ENCODE peak calls at places on chromosomes 3 and 15, in ten cellular contexts. K, Q, Z, I, Y, N, L, H, U and J are unnamed samples. For H3K4me1 and H3K9me3, the result is how much of the 10 kb centered on the place peaks cover.

GRCh38 chr3:38843898-38844297 is 27.9 kb upstream of the SCN10A start:
- DNase-seq in K (no peak), Q (no peak), Z (peak), I (no peak), Y (no peak), N (no peak), L (peak), H (no peak), U (peak), J (peak)

GRCh38 chr3:123634149-123635051 is 49.5 kb upstream of the HACD2 start:
- DNase-seq in K (no peak), Q (no peak), Z (peak), I (no peak), Y (no peak), N (no peak), L (no peak), H (no peak), U (no peak), J (no peak)

GRCh38 chr15:75620776-75621536 is 4.6 kb downstream of the SNUPN start:
- DNase-seq in K (no peak), Q (peak), Z (peak), I (no peak), Y (no peak), N (peak), L (no peak), H (peak), U (no peak), J (no peak)

GRCh38 chr15:85282504-85283115 is 97.8 kb upstream of the AKAP13 start:
- DNase-seq in K (no peak), Q (no peak), Z (peak), I (no peak), Y (no peak), N (peak), L (no peak), H (peak), U (no peak), J (no peak)

GRCh38 chr3:182626484-182627467 is 166.5 kb upstream of the ATP11B start:
- DNase-seq in K (no peak), Q (no peak), Z (no peak), I (no peak), Y (no peak), N (no peak), L (no peak), H (no peak), U (no peak), J (no peak)

GRCh38 chr3:14225421-14225820 is 46.8 kb downstream of the LSM3 start:
- DNase-seq in K (no peak), Q (no peak), Z (no peak), I (no peak), Y (no peak), N (no peak), L (no peak), H (no peak), U (no peak), J (peak)

GRCh38 chr15:90456236-90456635 is 68.2 kb downstream of the IQGAP1 start:
- DNase-seq in K (no peak), Q (no peak), Z (no peak), I (no peak), Y (no peak), N (no peak), L (no peak), H (no peak), U (no peak), J (no peak)

GRCh38 chr3:132079150-132079549 is 44.3 kb upstream of the CPNE4 start:
- DNase-seq in K (no peak), Q (no peak), Z (peak), I (no peak), Y (no peak), N (no peak), L (no peak), H (no peak), U (no peak), J (no peak)

GRCh38 chr15:38252481-38253311 is at the start of gene SPRED1:
- DNase-seq in K (peak), Q (peak), Z (peak), I (no peak), Y (no peak), N (peak), L (peak), H (peak), U (peak), J (peak)

GRCh38 chr15:85624241-85624855 is 170.4 kb downstream of the KLHL25 start:
- DNase-seq in K (no peak), Q (no peak), Z (peak), I (no peak), Y (no peak), N (no peak), L (no peak), H (no peak), U (no peak), J (no peak)

GRCh38 chr3:66036586-66037061 is 2.1 kb downstream of the MAGI1 start:
- DNase-seq in K (peak), Q (no peak), Z (peak), I (no peak), Y (no peak), N (peak), L (no peak), H (no peak), U (no peak), J (peak)

GRCh38 chr15:45027220-45027619 is 4.2 kb downstream of the SORD start:
- DNase-seq in K (no peak), Q (no peak), Z (no peak), I (no peak), Y (no peak), N (no peak), L (no peak), H (no peak), U (no peak), J (no peak)

GRCh38 chr15:69509131-69509530 is 56.5 kb downstream of the RPLP1 start:
- DNase-seq in K (no peak), Q (no peak), Z (no peak), I (no peak), Y (no peak), N (no peak), L (no peak), H (no peak), U (no peak), J (no peak)

GRCh38 chr3:82973810-82974209 is 1212.4 kb upstream of the GBE1 start:
- DNase-seq in K (no peak), Q (no peak), Z (no peak), I (no peak), Y (no peak), N (no peak), L (no peak), H (no peak), U (no peak), J (no peak)

GRCh38 chr15:41476416-41477048 is 17.1 kb upstream of the ITPKA start:
- DNase-seq in K (no peak), Q (no peak), Z (peak), I (no peak), Y (no peak), N (no peak), L (no peak), H (no peak), U (no peak), J (no peak)

GRCh38 chr3:153442386-153442785 is 280.4 kb downstream of the RAP2B start:
- DNase-seq in K (no peak), Q (no peak), Z (peak), I (no peak), Y (no peak), N (no peak), L (no peak), H (no peak), U (no peak), J (no peak)

GRCh38 chr3:42749025-42749752 is 23.9 kb downstream of the CCDC13 start:
- DNase-seq in K (peak), Q (no peak), Z (no peak), I (no peak), Y (no peak), N (peak), L (no peak), H (no peak), U (no peak), J (no peak)

GRCh38 chr3:44337253-44337652 is 1.3 kb upstream of the TCAIM start:
- DNase-seq in K (no peak), Q (no peak), Z (no peak), I (no peak), Y (no peak), N (no peak), L (no peak), H (no peak), U (no peak), J (peak)

GRCh38 chr3:21331321-21331720 is 419.7 kb downstream of the ZNF385D start:
- DNase-seq in K (no peak), Q (no peak), Z (no peak), I (no peak), Y (no peak), N (no peak), L (no peak), H (no peak), U (no peak), J (no peak)

GRCh38 chr3:45123030-45123429 is 23.1 kb downstream of the CDCP1 start:
- DNase-seq in K (no peak), Q (no peak), Z (peak), I (peak), Y (no peak), N (no peak), L (no peak), H (no peak), U (no peak), J (no peak)

GRCh38 chr3:188439080-188439479 is 285.1 kb downstream of the LPP start:
- DNase-seq in K (no peak), Q (no peak), Z (no peak), I (no peak), Y (peak), N (no peak), L (no peak), H (no peak), U (no peak), J (no peak)

GRCh38 chr3:45923755-45924154 is 19.5 kb upstream of the CXCR6 start:
- DNase-seq in K (no peak), Q (no peak), Z (peak), I (no peak), Y (no peak), N (no peak), L (no peak), H (no peak), U (no peak), J (no peak)

GRCh38 chr3:12192173-12192572 is 33.5 kb upstream of the TIMP4 start:
- DNase-seq in K (no peak), Q (no peak), Z (no peak), I (no peak), Y (no peak), N (no peak), L (no peak), H (no peak), U (no peak), J (no peak)

GRCh38 chr15:90086868-90087268 is 15.4 kb downstream of the IDH2 start:
- DNase-seq in K (no peak), Q (no peak), Z (peak), I (no peak), Y (no peak), N (no peak), L (peak), H (no peak), U (no peak), J (peak)

GRCh38 chr3:51966941-51967383 is 292 bp downstream of the PCBP4 start:
- DNase-seq in K (no peak), Q (no peak), Z (no peak), I (no peak), Y (no peak), N (no peak), L (no peak), H (no peak), U (no peak), J (no peak)

GRCh38 chr3:183699238-183699947 is 1.8 kb downstream of the YEATS2 start:
- DNase-seq in K (no peak), Q (no peak), Z (no peak), I (no peak), Y (no peak), N (no peak), L (no peak), H (no peak), U (no peak), J (no peak)

GRCh38 chr15:52023169-52023922 is 4.3 kb downstream of the MAPK6 start:
- DNase-seq in K (no peak), Q (no peak), Z (no peak), I (peak), Y (no peak), N (no peak), L (no peak), H (no peak), U (no peak), J (no peak)

GRCh38 chr3:132569580-132569979 is 27.5 kb upstream of the ACKR4 start:
- DNase-seq in K (no peak), Q (no peak), Z (no peak), I (no peak), Y (no peak), N (no peak), L (no peak), H (no peak), U (no peak), J (no peak)

GRCh38 chr15:67680645-67681044 is 138.1 kb downstream of the MAP2K5 start:
- DNase-seq in K (no peak), Q (no peak), Z (peak), I (no peak), Y (no peak), N (no peak), L (no peak), H (no peak), U (no peak), J (peak)

GRCh38 chr3:124563376-124563775 is 166.9 kb upstream of the UMPS start:
- DNase-seq in K (no peak), Q (no peak), Z (no peak), I (no peak), Y (no peak), N (no peak), L (no peak), H (no peak), U (no peak), J (no peak)

GRCh38 chr3:169591983-169592644 is 71.4 kb downstream of the MECOM start:
- DNase-seq in K (no peak), Q (no peak), Z (peak), I (no peak), Y (no peak), N (no peak), L (no peak), H (no peak), U (no peak), J (no peak)

GRCh38 chr3:105527538-105527937 is 160.8 kb downstream of the ALCAM start:
- DNase-seq in K (no peak), Q (no peak), Z (no peak), I (no peak), Y (no peak), N (no peak), L (no peak), H (no peak), U (no peak), J (no peak)

GRCh38 chr15:58678683-58679082 is 70.8 kb downstream of the ADAM10 start:
- DNase-seq in K (no peak), Q (no peak), Z (peak), I (no peak), Y (no peak), N (no peak), L (no peak), H (no peak), U (no peak), J (no peak)

GRCh38 chr3:55505776-55506175 is 18.7 kb upstream of the WNT5A start:
- DNase-seq in K (no peak), Q (no peak), Z (no peak), I (no peak), Y (no peak), N (peak), L (no peak), H (no peak), U (no peak), J (no peak)

GRCh38 chr3:13416002-13416793 is 3.9 kb downstream of the NUP210 start:
- DNase-seq in K (no peak), Q (no peak), Z (no peak), I (no peak), Y (no peak), N (no peak), L (no peak), H (no peak), U (no peak), J (no peak)

GRCh38 chr15:74399511-74400312 is 32.3 kb upstream of the CYP11A1 start:
- DNase-seq in K (no peak), Q (no peak), Z (peak), I (no peak), Y (no peak), N (no peak), L (no peak), H (no peak), U (no peak), J (no peak)

GRCh38 chr3:40741729-40742128 is 217.0 kb downstream of the ZNF621 start:
- DNase-seq in K (no peak), Q (no peak), Z (peak), I (no peak), Y (no peak), N (no peak), L (no peak), H (peak), U (peak), J (no peak)

GRCh38 chr15:58805095-58805494 is 34.0 kb downstream of the MINDY2 start:
- DNase-seq in K (no peak), Q (no peak), Z (peak), I (no peak), Y (no peak), N (no peak), L (no peak), H (no peak), U (no peak), J (no peak)

GRCh38 chr3:163261618-163262017 is 1765.0 kb downstream of the OTOL1 start:
- DNase-seq in K (no peak), Q (no peak), Z (no peak), I (no peak), Y (no peak), N (no peak), L (no peak), H (no peak), U (no peak), J (no peak)

GRCh38 chr15:78977091-78977571 is 32.3 kb upstream of the CTSH start:
- DNase-seq in K (no peak), Q (no peak), Z (no peak), I (no peak), Y (no peak), N (no peak), L (no peak), H (no peak), U (no peak), J (no peak)

GRCh38 chr3:16508242-16508575 is 5.3 kb downstream of the RFTN1 start:
- DNase-seq in K (no peak), Q (no peak), Z (no peak), I (no peak), Y (no peak), N (no peak), L (no peak), H (no peak), U (no peak), J (no peak)
- H3K4me3 ChIP-seq in K (no peak), Q (no peak), Z (no peak), I (no peak), Y (peak), N (no peak), L (no peak), H (no peak), U (no peak), J (no peak)

DNA sequence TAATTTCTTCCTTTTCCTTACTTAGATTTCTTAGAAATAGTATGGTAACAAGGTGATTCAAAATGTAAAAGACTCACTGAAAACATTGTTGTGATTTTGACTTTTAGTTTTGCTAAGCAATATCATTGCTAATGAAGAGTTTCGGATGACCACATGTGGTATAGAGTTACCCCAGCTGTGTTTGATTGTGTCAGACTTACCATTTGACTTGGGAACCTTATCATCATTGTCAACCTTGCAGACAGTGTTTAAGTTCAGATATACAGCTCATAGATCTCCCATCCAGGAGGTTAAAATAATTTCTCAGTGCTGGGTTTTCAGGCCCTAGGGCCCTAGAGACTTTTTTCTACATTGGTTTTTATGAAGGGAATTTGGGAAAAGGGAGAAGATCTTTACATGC is 133.7 kb upstream of the ZPLD1 start:
- DNase-seq in K (no peak), Q (no peak), Z (no peak), I (no peak), Y (no peak), N (no peak), L (no peak), H (no peak), U (no peak), J (no peak)
- H3K4me1 ChIP-seq in K (under half), Q (under half), Z (under half), I (under half), Y (under half), N (under half), L (under half), H (under half), U (under half), J (under half)

GRCh38 chr15:25235391-25235790 is 203.4 kb downstream of the UBE3A start:
- DNase-seq in K (no peak), Q (no peak), Z (no peak), I (no peak), Y (no peak), N (no peak), L (no peak), H (no peak), U (no peak), J (no peak)
- H3K9me3 ChIP-seq in K (under half), Q (half or more), Z (under half), I (under half), Y (under half), N (under half), L (half or more), H (under half), U (half or more), J (under half)

GRCh38 chr3:72697717-72698116 is 150.5 kb downstream of the SHQ1 start:
- DNase-seq in K (no peak), Q (no peak), Z (no peak), I (no peak), Y (no peak), N (no peak), L (no peak), H (no peak), U (no peak), J (no peak)
- H3K4me3 ChIP-seq in K (no peak), Q (no peak), Z (no peak), I (no peak), Y (no peak), N (no peak), L (no peak), H (no peak), U (no peak), J (no peak)

GRCh38 chr15:29815705-29816042 is 6.6 kb downstream of the TJP1 start:
- DNase-seq in K (no peak), Q (no peak), Z (no peak), I (no peak), Y (no peak), N (no peak), L (no peak), H (no peak), U (no peak), J (no peak)

GRCh38 chr15:29812384-29812694 is 9.9 kb downstream of the TJP1 start:
- DNase-seq in K (no peak), Q (no peak), Z (peak), I (no peak), Y (no peak), N (no peak), L (no peak), H (no peak), U (no peak), J (no peak)

GRCh38 chr15:29813009-29813408 is 9.3 kb downstream of the TJP1 start:
- DNase-seq in K (no peak), Q (no peak), Z (no peak), I (no peak), Y (no peak), N (no peak), L (no peak), H (no peak), U (no peak), J (no peak)

GRCh38 chr15:29818141-29818540 is 4.1 kb downstream of the TJP1 start:
- DNase-seq in K (no peak), Q (no peak), Z (no peak), I (no peak), Y (no peak), N (no peak), L (no peak), H (no peak), U (no peak), J (no peak)

DNA sequence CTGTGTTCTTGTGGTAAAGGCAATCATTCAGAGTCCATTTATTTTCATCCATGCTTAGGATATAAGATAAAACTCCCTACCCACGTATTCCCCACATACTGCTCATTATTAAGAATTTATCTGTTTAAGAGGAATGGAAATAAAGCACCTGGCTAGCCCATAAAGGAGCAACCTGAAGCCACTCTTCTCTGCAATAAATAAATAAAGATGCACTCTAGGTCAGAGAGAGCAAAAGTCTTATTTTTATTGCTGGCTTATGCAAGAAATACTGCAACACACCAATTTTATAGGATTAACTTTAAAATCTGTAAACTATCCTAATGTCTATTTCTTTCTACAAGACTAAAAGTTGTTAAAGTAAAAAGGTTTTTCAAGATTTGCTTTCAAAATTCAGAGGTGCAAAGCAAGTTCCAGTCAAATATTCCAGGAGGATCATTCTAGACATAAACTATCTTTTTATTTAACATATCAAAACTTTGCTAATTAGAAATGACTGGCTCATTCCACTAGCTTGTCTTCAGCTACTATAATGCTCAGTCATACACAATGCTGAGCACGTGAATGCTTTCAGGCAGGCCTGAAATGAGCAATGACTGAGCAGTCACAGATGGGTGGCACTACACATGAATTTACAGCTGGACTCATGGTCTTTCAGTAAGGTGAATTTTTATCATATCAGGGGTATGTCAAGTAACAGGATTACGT is 7.1 kb downstream of the TJP1 start:
- DNase-seq in K (no peak), Q (no peak), Z (no peak), I (no peak), Y (no peak), N (peak), L (peak), H (no peak), U (no peak), J (no peak)
- H3K4me1 ChIP-seq in K (under half), Q (under half), Z (under half), I (half or more), Y (under half), N (half or more), L (half or more), H (under half), U (under half), J (half or more)